ENCODE peak calls at places on chromosomes 3 and 15, in nine cellular contexts. M, Y, A, N, H, I, L, F and B are unnamed samples.

GRCh38 chr3:119148493-119149180 is 2.7 kb downstream of the TEX55 start:
- DNase-seq in M (no peak), Y (peak; percentile 53), A (no peak), N (no peak), H (no peak), I (no peak), L (no peak), F (no peak), B (no peak)

GRCh38 chr3:142947352-142947751 is 16.1 kb downstream of the PAQR9 start:
- DNase-seq in M (no peak), Y (no peak), A (no peak), N (no peak), H (peak; percentile 54), I (no peak), L (no peak), F (peak; percentile 33), B (no peak)

GRCh38 chr3:138329127-138329983 is at the start of gene NME9:
- DNase-seq in M (no peak), Y (peak; percentile 74), A (peak; percentile 67), N (peak; percentile 93), H (peak; percentile 97), I (peak; percentile 73), L (peak; percentile 82), F (peak; percentile 93), B (peak; percentile 83)

GRCh38 chr3:148797822-148798221 is 29.8 kb upstream of the CPB1 start:
- DNase-seq in M (no peak), Y (no peak), A (no peak), N (no peak), H (no peak), I (no peak), L (no peak), F (no peak), B (no peak)

GRCh38 chr3:194730369-194730768 is 44.7 kb downstream of the FAM43A start:
- DNase-seq in M (no peak), Y (no peak), A (no peak), N (no peak), H (no peak), I (peak; percentile 41), L (no peak), F (no peak), B (no peak)

GRCh38 chr15:76181705-76182107 is 121.9 kb downstream of the TMEM266 start:
- DNase-seq in M (no peak), Y (no peak), A (no peak), N (no peak), H (no peak), I (peak; percentile 94), L (no peak), F (no peak), B (peak; percentile 83)

GRCh38 chr3:185402561-185402960 is 39.6 kb downstream of the MAP3K13 start:
- DNase-seq in M (no peak), Y (peak; percentile 82), A (no peak), N (no peak), H (peak; percentile 61), I (no peak), L (no peak), F (no peak), B (no peak)

GRCh38 chr15:75198560-75199346 is 2.9 kb upstream of the C15orf39 start:
- DNase-seq in M (no peak), Y (peak; percentile 40), A (no peak), N (peak; percentile 84), H (no peak), I (peak; percentile 91), L (no peak), F (no peak), B (peak; percentile 83)

GRCh38 chr15:91223902-91224301 is 123.8 kb downstream of the SV2B start:
- DNase-seq in M (no peak), Y (no peak), A (no peak), N (no peak), H (no peak), I (no peak), L (no peak), F (no peak), B (no peak)

GRCh38 chr3:179811321-179812095 is 158.7 kb downstream of the USP13 start:
- DNase-seq in M (peak; percentile 50), Y (peak; percentile 94), A (no peak), N (peak; percentile 46), H (peak; percentile 73), I (peak; percentile 78), L (no peak), F (no peak), B (peak; percentile 57)

GRCh38 chr3:24493951-24494615 is 567 bp downstream of the THRB start:
- DNase-seq in M (no peak), Y (peak; percentile 60), A (peak; percentile 19), N (peak; percentile 63), H (peak; percentile 74), I (no peak), L (peak; percentile 63), F (peak; percentile 93), B (no peak)

DNA sequence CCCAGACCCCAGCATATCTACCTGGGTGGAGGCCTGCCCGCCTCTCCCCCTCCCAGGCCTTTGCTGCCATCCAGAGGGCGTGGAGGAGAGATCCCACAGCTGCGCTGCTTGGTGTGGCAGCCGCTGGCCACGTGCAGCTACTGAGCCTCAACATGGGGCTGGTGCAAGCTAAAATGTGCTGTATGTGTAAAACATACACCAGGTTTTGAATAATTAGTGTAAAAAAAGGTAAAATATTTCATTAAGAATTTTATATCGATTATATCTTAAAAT is 95.8 kb downstream of the SEC22A start:
- DNase-seq in M (no peak), Y (no peak), A (no peak), N (no peak), H (no peak), I (no peak), L (no peak), F (no peak), B (no peak)
- TF ChIP-seq CTCF in M (no peak), Y (no peak), A (no peak), N (no peak), H (no peak), I (peak; percentile 3), L (no peak), F (no peak), B (no peak)

GRCh38 chr3:197525706-197526105 is 30.1 kb downstream of the BDH1 start:
- DNase-seq in M (no peak), Y (peak; percentile 28), A (no peak), N (peak; percentile 39), H (no peak), I (no peak), L (no peak), F (no peak), B (no peak)
- TF ChIP-seq CTCF in M (peak; percentile 24), Y (peak; percentile 16), A (no peak), N (no peak), H (peak; percentile 44), I (no peak), L (no peak), F (no peak), B (no peak)

GRCh38 chr15:78420766-78421165 is 17.2 kb upstream of the IREB2 start:
- DNase-seq in M (no peak), Y (no peak), A (no peak), N (no peak), H (no peak), I (no peak), L (no peak), F (no peak), B (no peak)

GRCh38 chr15:78421241-78421994 is 16.6 kb upstream of the IREB2 start:
- DNase-seq in M (peak; percentile 38), Y (no peak), A (no peak), N (no peak), H (no peak), I (no peak), L (no peak), F (no peak), B (no peak)

GRCh38 chr15:78420220-78420619 is 17.8 kb upstream of the IREB2 start:
- DNase-seq in M (no peak), Y (no peak), A (no peak), N (no peak), H (no peak), I (no peak), L (no peak), F (no peak), B (no peak)

GRCh38 chr15:78424673-78425072 is 13.3 kb upstream of the IREB2 start:
- DNase-seq in M (no peak), Y (no peak), A (no peak), N (no peak), H (no peak), I (no peak), L (no peak), F (no peak), B (no peak)

DNA sequence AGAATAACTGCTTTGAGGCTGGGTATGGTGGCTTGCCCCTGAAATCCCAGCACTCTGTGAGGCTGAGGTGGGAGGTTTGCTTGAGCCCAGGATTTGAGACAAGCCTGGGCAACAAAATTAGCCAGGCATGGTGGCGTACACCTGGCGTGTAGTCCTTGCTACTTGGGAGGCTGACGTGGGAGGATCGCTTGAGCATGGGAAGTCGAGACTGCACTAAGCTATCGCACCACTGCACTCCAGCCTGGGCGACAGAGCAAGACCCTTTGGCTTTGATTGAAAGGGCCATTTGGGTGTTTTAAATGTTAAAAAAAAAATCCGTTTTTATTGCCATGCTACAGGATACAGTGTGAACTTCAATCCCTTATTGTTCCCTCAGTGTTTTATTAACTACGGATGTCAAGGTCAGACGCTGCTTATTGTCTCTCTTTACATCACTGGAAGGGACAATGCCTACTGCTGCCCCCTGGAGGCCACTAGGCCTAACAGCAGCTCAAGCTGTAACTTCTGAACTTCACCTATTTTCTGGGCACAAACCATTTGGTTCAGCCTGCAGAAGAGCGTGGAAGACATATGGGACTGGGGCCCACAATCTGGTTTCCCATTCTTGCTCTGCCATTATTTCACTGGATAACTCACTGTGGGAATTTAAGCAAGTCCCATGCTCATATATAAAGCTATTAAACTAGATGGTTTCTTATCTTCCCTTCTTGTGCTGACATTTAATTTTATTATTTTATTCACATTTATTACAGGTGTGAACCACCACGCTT is 15.3 kb upstream of the IREB2 start:
- DNase-seq in M (no peak), Y (peak; percentile 56), A (peak; percentile 42), N (peak; percentile 57), H (peak; percentile 71), I (peak; percentile 74), L (peak; percentile 44), F (peak; percentile 59), B (peak; percentile 76)
- TF ChIP-seq CTCF in M (peak; percentile 98), Y (peak; percentile 96), A (peak; percentile 87), N (peak; percentile 78), H (peak; percentile 97), I (peak; percentile 93), L (peak; percentile 73), F (peak; percentile 89), B (peak; percentile 94)

GRCh38 chr3:87359807-87360206 is 83.4 kb upstream of the POU1F1 start:
- DNase-seq in M (no peak), Y (no peak), A (no peak), N (no peak), H (no peak), I (no peak), L (no peak), F (no peak), B (no peak)
- TF ChIP-seq CTCF in M (no peak), Y (no peak), A (no peak), N (no peak), H (no peak), I (no peak), L (no peak), F (no peak), B (no peak)